ENCODE peak calls at places on chromosomes 16 and 17, in five cellular contexts. Y is IMR-90, S is HEK293T, L is A549, Z is K562. I is an unnamed sample.

GRCh38 chr17:45338023-45338781 is 21.4 kb upstream of the MAP3K14 start:
- DNase-seq in Y (no peak), S (peak), L (no peak), Z (no peak), I (no peak)

GRCh38 chr17:65599650-65600049 is 38.2 kb upstream of the AXIN2 start:
- DNase-seq in Y (no peak), S (no peak), L (no peak), Z (no peak), I (no peak)

GRCh38 chr17:28133562-28133970 is 91.1 kb downstream of the NLK start:
- DNase-seq in Y (peak), S (no peak), L (no peak), Z (no peak), I (no peak)

GRCh38 chr16:4319454-4319853 is 3.6 kb downstream of the GLIS2 start:
- DNase-seq in Y (no peak), S (no peak), L (no peak), Z (peak), I (no peak)

GRCh38 chr16:49739381-49739780 is 116.5 kb downstream of the ZNF423 start:
- DNase-seq in Y (no peak), S (peak), L (peak), Z (peak), I (no peak)

GRCh38 chr17:1907818-1908698 is 78.3 kb downstream of the RPA1 start:
- DNase-seq in Y (peak), S (no peak), L (no peak), Z (no peak), I (no peak)

GRCh38 chr16:69443809-69444611 is 19.6 kb downstream of the CYB5B start:
- DNase-seq in Y (peak), S (no peak), L (no peak), Z (peak), I (no peak)

GRCh38 chr16:56866955-56867830 is 2.2 kb downstream of the SLC12A3 start:
- DNase-seq in Y (peak), S (peak), L (peak), Z (peak), I (no peak)

GRCh38 chr17:9470171-9470570 is 105.4 kb downstream of the STX8 start:
- DNase-seq in Y (no peak), S (no peak), L (no peak), Z (no peak), I (peak)

GRCh38 chr16:79762217-79762616 is 161.7 kb upstream of the MAF start:
- DNase-seq in Y (no peak), S (no peak), L (no peak), Z (no peak), I (no peak)

GRCh38 chr16:85370881-85371651 is 242.1 kb upstream of the GSE1 start:
- DNase-seq in Y (no peak), S (no peak), L (no peak), Z (peak), I (no peak)

GRCh38 chr16:58187092-58187491 is 10.8 kb downstream of the CSNK2A2 start:
- DNase-seq in Y (no peak), S (no peak), L (no peak), Z (no peak), I (no peak)
- TF ChIP-seq BHLHE40 in Y (no peak), S (no peak), L (no peak), Z (no peak), I (no peak)

DNA sequence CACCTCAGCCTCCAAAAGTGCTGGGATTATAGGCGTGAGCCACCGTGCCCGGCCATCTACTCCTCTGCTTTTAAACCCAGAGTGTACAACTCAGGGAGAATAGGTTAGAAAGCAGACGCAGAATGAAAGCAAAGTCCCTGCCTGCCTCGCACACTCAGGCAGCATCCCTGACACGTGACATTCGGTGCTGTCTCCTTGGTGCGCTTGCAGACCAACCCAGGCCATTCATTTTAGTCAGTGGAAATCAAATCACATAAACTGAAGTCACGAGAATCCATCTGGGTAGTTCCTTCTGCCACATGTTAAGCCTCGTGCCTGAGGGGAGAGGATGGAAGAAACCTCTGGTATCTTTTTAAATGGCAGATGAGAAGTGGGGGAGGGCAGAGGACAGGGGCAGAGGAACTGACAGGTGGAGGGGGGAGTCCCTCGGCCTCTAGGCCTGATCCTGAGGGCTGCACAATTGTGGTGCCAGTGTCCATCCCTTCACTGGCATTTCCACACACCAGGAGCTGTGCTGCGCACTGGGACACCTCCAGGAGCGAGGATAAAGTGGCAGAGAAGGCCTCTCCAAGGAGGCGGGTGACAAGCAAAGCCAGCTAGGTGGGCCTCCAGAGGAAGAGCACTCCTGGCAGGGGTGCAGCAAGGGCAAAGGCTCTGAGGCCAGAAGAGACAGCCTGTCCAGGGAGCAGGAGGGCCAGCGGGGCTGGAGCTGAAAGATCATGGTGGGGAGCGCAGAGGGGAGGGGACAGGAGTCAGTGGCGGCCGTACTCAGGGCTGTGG is 196.3 kb downstream of the KATNIP start:
- DNase-seq in Y (no peak), S (no peak), L (no peak), Z (no peak), I (no peak)
- TF ChIP-seq BHLHE40 in Y (no peak), S (no peak), L (no peak), Z (no peak), I (no peak)

DNA sequence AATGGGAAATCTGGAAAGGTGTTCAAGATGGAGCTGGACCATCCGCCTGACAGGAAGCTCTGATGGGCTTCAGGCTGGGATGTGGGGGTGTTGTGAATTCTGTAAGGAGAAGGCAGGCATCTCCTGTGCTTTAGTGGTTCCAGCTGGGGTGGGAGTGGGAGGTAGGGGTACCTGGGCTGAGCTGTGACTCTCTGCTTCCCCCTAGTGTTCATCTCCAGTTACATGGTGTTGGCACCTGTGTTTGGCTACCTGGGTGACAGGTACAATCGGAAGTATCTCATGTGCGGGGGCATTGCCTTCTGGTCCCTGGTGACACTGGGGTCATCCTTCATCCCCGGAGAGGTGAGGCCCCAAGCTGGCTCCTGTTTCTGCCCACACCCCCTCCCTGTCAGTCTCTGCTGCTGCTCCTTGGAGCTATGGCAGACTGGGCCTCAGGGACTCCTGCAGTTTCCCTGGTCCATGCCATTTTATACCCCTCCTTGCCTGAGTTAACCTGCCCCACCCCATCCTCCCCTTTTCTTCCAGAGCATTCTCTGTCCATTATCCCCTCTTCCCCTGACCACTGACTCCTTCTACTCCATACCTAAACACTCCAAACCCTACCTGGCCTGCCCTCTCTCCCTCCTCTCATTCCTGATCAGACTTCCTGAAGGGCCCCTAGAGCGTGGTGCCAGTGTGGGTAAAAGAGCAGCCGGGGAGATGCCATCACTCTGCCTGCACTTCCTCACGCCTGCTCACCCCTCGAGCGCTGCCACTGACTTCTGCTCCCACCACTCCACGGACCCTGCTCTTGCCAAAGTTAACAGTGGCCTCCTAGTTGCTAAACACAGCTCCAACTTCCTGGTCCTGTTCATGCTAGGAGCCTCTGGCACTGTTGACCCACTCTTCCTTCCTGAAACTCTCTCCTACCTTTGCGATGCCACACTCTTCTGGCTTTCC is 3.4 kb downstream of the SPNS1 start:
- DNase-seq in Y (no peak), S (peak), L (peak), Z (peak), I (no peak)
- TF ChIP-seq BHLHE40 in Y (no peak), S (no peak), L (no peak), Z (no peak), I (no peak)

GRCh38 chr16:10180771-10181163 is 1.5 kb downstream of the GRIN2A start:
- DNase-seq in Y (no peak), S (peak), L (peak), Z (peak), I (no peak)
- TF ChIP-seq BHLHE40 in Y (no peak), S (no peak), L (no peak), Z (no peak), I (no peak)

GRCh38 chr17:42814633-42815399 is 9.3 kb downstream of the BECN1 start:
- DNase-seq in Y (peak), S (no peak), L (no peak), Z (no peak), I (no peak)

GRCh38 chr17:42817866-42818265 is 6.2 kb downstream of the BECN1 start:
- DNase-seq in Y (peak), S (no peak), L (no peak), Z (no peak), I (no peak)

GRCh38 chr17:42819939-42820535 is 4.0 kb downstream of the BECN1 start:
- DNase-seq in Y (peak), S (peak), L (peak), Z (peak), I (no peak)

GRCh38 chr17:42821176-42821575 is 2.9 kb downstream of the BECN1 start:
- DNase-seq in Y (no peak), S (no peak), L (no peak), Z (no peak), I (no peak)

DNA sequence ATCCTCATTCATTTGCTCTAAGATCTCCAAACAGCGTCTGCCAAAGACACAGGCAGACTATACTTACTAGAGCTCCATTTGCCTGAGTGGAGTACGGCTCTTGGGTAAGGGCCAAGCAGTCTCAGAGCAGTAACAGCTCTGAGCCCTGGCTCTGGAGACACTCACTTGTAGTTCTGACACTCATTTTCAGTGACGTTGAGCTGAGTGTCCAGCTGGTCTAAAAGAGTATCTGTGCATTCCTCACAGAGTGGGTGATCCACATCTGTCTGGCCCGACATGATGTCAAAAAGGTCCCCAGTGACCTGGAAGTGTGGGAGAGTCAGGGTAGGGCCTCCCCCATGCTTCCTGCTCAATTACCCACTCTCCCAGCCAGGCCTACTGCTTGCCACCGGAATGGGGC is 5.7 kb downstream of the BECN1 start:
- DNase-seq in Y (peak), S (no peak), L (no peak), Z (no peak), I (no peak)
- TF ChIP-seq BHLHE40 in Y (no peak), S (no peak), L (no peak), Z (no peak), I (no peak)

GRCh38 chr16:48188449-48189102 is 32.8 kb upstream of the ABCC12 start:
- DNase-seq in Y (no peak), S (no peak), L (no peak), Z (no peak), I (peak)
- TF ChIP-seq BHLHE40 in Y (no peak), S (no peak), L (no peak), Z (no peak), I (no peak)

GRCh38 chr16:87846705-87847466 is 22.4 kb downstream of the SLC7A5 start:
- DNase-seq in Y (no peak), S (no peak), L (no peak), Z (no peak), I (no peak)

GRCh38 chr16:87847467-87847784 is 21.9 kb downstream of the SLC7A5 start:
- DNase-seq in Y (no peak), S (no peak), L (no peak), Z (no peak), I (no peak)

GRCh38 chr16:87849419-87850008 is 19.8 kb downstream of the SLC7A5 start:
- DNase-seq in Y (no peak), S (no peak), L (no peak), Z (no peak), I (no peak)

GRCh38 chr16:87848676-87849345 is 20.5 kb downstream of the SLC7A5 start:
- DNase-seq in Y (no peak), S (no peak), L (no peak), Z (no peak), I (no peak)

GRCh38 chr16:87847785-87848675 is 21.3 kb downstream of the SLC7A5 start:
- DNase-seq in Y (no peak), S (no peak), L (no peak), Z (no peak), I (no peak)
- TF ChIP-seq BHLHE40 in Y (no peak), S (no peak), L (no peak), Z (no peak), I (no peak)

GRCh38 chr16:25269879-25270278 is 12.2 kb upstream of the ZKSCAN2 start:
- DNase-seq in Y (no peak), S (no peak), L (no peak), Z (no peak), I (no peak)

GRCh38 chr16:25265968-25266367 is 8.3 kb upstream of the ZKSCAN2 start:
- DNase-seq in Y (no peak), S (no peak), L (no peak), Z (no peak), I (no peak)

GRCh38 chr16:25271421-25271820 is 13.8 kb upstream of the ZKSCAN2 start:
- DNase-seq in Y (no peak), S (no peak), L (no peak), Z (peak), I (no peak)

GRCh38 chr16:25264599-25264998 is 7.0 kb upstream of the ZKSCAN2 start:
- DNase-seq in Y (no peak), S (no peak), L (no peak), Z (peak), I (no peak)

DNA sequence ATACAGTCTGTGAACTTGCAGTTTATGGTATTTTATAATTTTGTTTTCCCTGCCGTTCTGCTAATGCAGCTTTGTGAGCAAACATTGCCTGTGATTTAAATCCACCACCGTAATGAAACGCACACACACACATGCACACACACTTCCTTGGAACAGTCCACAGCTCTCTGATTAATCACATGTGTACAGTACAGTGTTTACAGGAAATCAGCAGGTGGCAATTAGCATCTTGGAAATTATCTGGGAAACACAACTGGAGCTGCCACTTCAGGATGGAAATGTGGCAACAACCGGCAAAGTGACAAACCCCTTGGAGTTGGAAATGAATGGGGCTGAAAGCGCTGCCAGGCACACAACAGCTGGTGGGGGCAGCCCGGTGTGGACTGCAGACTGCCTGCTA is 12.9 kb upstream of the ZKSCAN2 start:
- DNase-seq in Y (no peak), S (no peak), L (no peak), Z (no peak), I (no peak)
- TF ChIP-seq BHLHE40 in Y (no peak), S (no peak), L (no peak), Z (no peak), I (no peak)